ENCODE peak calls at places on chromosomes 16 and 17, in nine cellular contexts. One of them, this sample, is unnamed.
A peak's percentile ranks its signal among the peaks of the same experiment; 100 is the strongest.

GRCh38 chr17:28339431-28339830 is 3.9 kb downstream of the TNFAIP1 start:
- DNase-seq in mesendoderm: no peak
- DNase-seq in transverse colon: no peak
- DNase-seq in tibial nerve: no peak
- DNase-seq in CD4-positive, CD25-positive, alpha-beta regulatory T cell: no peak
- DNase-seq in heart left ventricle: no peak
- DNase-seq in pancreas: no peak
- DNase-seq in left ventricle myocardium inferior: no peak
- DNase-seq in K562: no peak
- DNase-seq in this sample: no peak

GRCh38 chr17:27545562-27546229 is 85.3 kb upstream of the LGALS9 start:
- DNase-seq in mesendoderm: no peak
- DNase-seq in transverse colon: no peak
- DNase-seq in tibial nerve: no peak
- DNase-seq in CD4-positive, CD25-positive, alpha-beta regulatory T cell: no peak
- DNase-seq in heart left ventricle: no peak
- DNase-seq in pancreas: peak; percentile 63
- DNase-seq in left ventricle myocardium inferior: no peak
- DNase-seq in K562: peak; percentile 52
- DNase-seq in this sample: no peak

GRCh38 chr17:42578282-42578869 is 847 bp upstream of the PSMC3IP start:
- DNase-seq in mesendoderm: peak; percentile 95
- DNase-seq in transverse colon: peak; percentile 88
- DNase-seq in tibial nerve: peak; percentile 69
- DNase-seq in CD4-positive, CD25-positive, alpha-beta regulatory T cell: peak; percentile 62
- DNase-seq in heart left ventricle: peak; percentile 68
- DNase-seq in pancreas: peak; percentile 80
- DNase-seq in left ventricle myocardium inferior: peak; percentile 69
- DNase-seq in K562: peak; percentile 92
- DNase-seq in this sample: peak; percentile 82

GRCh38 chr17:17114592-17115225 is 72.5 kb downstream of the MPRIP start:
- DNase-seq in mesendoderm: no peak
- DNase-seq in transverse colon: no peak
- DNase-seq in tibial nerve: no peak
- DNase-seq in CD4-positive, CD25-positive, alpha-beta regulatory T cell: no peak
- DNase-seq in heart left ventricle: no peak
- DNase-seq in pancreas: no peak
- DNase-seq in left ventricle myocardium inferior: peak; percentile 16
- DNase-seq in K562: no peak
- DNase-seq in this sample: no peak

GRCh38 chr17:38587956-38588771 is 17.6 kb downstream of the SRCIN1 start:
- DNase-seq in mesendoderm: no peak
- DNase-seq in transverse colon: no peak
- DNase-seq in tibial nerve: no peak
- DNase-seq in CD4-positive, CD25-positive, alpha-beta regulatory T cell: no peak
- DNase-seq in heart left ventricle: no peak
- DNase-seq in pancreas: no peak
- DNase-seq in left ventricle myocardium inferior: no peak
- DNase-seq in K562: no peak
- DNase-seq in this sample: no peak

GRCh38 chr17:80940171-80941123 is 51.2 kb upstream of the CHMP6 start:
- DNase-seq in mesendoderm: no peak
- DNase-seq in transverse colon: no peak
- DNase-seq in tibial nerve: no peak
- DNase-seq in CD4-positive, CD25-positive, alpha-beta regulatory T cell: no peak
- DNase-seq in heart left ventricle: peak; percentile 19
- DNase-seq in pancreas: peak; percentile 45
- DNase-seq in left ventricle myocardium inferior: no peak
- DNase-seq in K562: no peak
- DNase-seq in this sample: no peak

GRCh38 chr17:48615212-48615962 is at the start of gene HOXB8:
- DNase-seq in mesendoderm: no peak
- DNase-seq in transverse colon: no peak
- DNase-seq in tibial nerve: no peak
- DNase-seq in CD4-positive, CD25-positive, alpha-beta regulatory T cell: no peak
- DNase-seq in heart left ventricle: no peak
- DNase-seq in pancreas: no peak
- DNase-seq in left ventricle myocardium inferior: no peak
- DNase-seq in K562: no peak
- DNase-seq in this sample: no peak

GRCh38 chr17:47850692-47851573 is at the start of gene SP6:
- DNase-seq in mesendoderm: peak; percentile 96
- DNase-seq in transverse colon: peak; percentile 91
- DNase-seq in tibial nerve: no peak
- DNase-seq in CD4-positive, CD25-positive, alpha-beta regulatory T cell: peak; percentile 36
- DNase-seq in heart left ventricle: peak; percentile 65
- DNase-seq in pancreas: peak; percentile 92
- DNase-seq in left ventricle myocardium inferior: peak; percentile 35
- DNase-seq in K562: peak; percentile 93
- DNase-seq in this sample: peak; percentile 62

GRCh38 chr17:36094232-36094631 is 4.3 kb upstream of the CCL3 start:
- DNase-seq in mesendoderm: no peak
- DNase-seq in transverse colon: no peak
- DNase-seq in tibial nerve: no peak
- DNase-seq in CD4-positive, CD25-positive, alpha-beta regulatory T cell: no peak
- DNase-seq in heart left ventricle: no peak
- DNase-seq in pancreas: no peak
- DNase-seq in left ventricle myocardium inferior: no peak
- DNase-seq in K562: no peak
- DNase-seq in this sample: no peak

GRCh38 chr17:36092228-36092627 is 2.3 kb upstream of the CCL3 start:
- DNase-seq in mesendoderm: no peak
- DNase-seq in transverse colon: no peak
- DNase-seq in tibial nerve: no peak
- DNase-seq in CD4-positive, CD25-positive, alpha-beta regulatory T cell: no peak
- DNase-seq in heart left ventricle: no peak
- DNase-seq in pancreas: no peak
- DNase-seq in left ventricle myocardium inferior: no peak
- DNase-seq in K562: no peak
- DNase-seq in this sample: no peak

GRCh38 chr17:36088559-36089376 is 1.2 kb downstream of the CCL3 start:
- DNase-seq in mesendoderm: peak; percentile 39
- DNase-seq in transverse colon: no peak
- DNase-seq in tibial nerve: no peak
- DNase-seq in CD4-positive, CD25-positive, alpha-beta regulatory T cell: no peak
- DNase-seq in heart left ventricle: no peak
- DNase-seq in pancreas: no peak
- DNase-seq in left ventricle myocardium inferior: no peak
- DNase-seq in K562: no peak
- DNase-seq in this sample: no peak

GRCh38 chr17:36085710-36086268 is 4.2 kb downstream of the CCL3 start:
- DNase-seq in mesendoderm: no peak
- DNase-seq in transverse colon: no peak
- DNase-seq in tibial nerve: no peak
- DNase-seq in CD4-positive, CD25-positive, alpha-beta regulatory T cell: no peak
- DNase-seq in heart left ventricle: no peak
- DNase-seq in pancreas: no peak
- DNase-seq in left ventricle myocardium inferior: no peak
- DNase-seq in K562: no peak
- DNase-seq in this sample: no peak

GRCh38 chr17:36089888-36090836 is at the start of gene CCL3:
- DNase-seq in mesendoderm: no peak
- DNase-seq in transverse colon: peak; percentile 26
- DNase-seq in tibial nerve: no peak
- DNase-seq in CD4-positive, CD25-positive, alpha-beta regulatory T cell: no peak
- DNase-seq in heart left ventricle: peak; percentile 38
- DNase-seq in pancreas: no peak
- DNase-seq in left ventricle myocardium inferior: no peak
- DNase-seq in K562: no peak
- DNase-seq in this sample: no peak
- H3K4me1 ChIP-seq in mesendoderm: no peaks in the 10 kb centered on the region
- H3K4me1 ChIP-seq in transverse colon: no peaks in the 10 kb centered on the region
- H3K4me1 ChIP-seq in tibial nerve: no peaks in the 10 kb centered on the region
- H3K4me1 ChIP-seq in CD4-positive, CD25-positive, alpha-beta regulatory T cell: no peaks in the 10 kb centered on the region
- H3K4me1 ChIP-seq in heart left ventricle: no peaks in the 10 kb centered on the region
- H3K4me1 ChIP-seq in pancreas: no peaks in the 10 kb centered on the region
- H3K4me1 ChIP-seq in left ventricle myocardium inferior: no peaks in the 10 kb centered on the region
- H3K4me1 ChIP-seq in K562: no peaks in the 10 kb centered on the region
- H3K4me1 ChIP-seq in this sample: no peaks in the 10 kb centered on the region

GRCh38 chr16:59205403-59205802 is 471.3 kb upstream of the GOT2 start:
- DNase-seq in mesendoderm: no peak
- DNase-seq in transverse colon: no peak
- DNase-seq in tibial nerve: no peak
- DNase-seq in CD4-positive, CD25-positive, alpha-beta regulatory T cell: no peak
- DNase-seq in heart left ventricle: no peak
- DNase-seq in pancreas: no peak
- DNase-seq in left ventricle myocardium inferior: no peak
- DNase-seq in K562: no peak
- DNase-seq in this sample: no peak

GRCh38 chr16:59212492-59213024 is 478.4 kb upstream of the GOT2 start:
- DNase-seq in mesendoderm: no peak
- DNase-seq in transverse colon: no peak
- DNase-seq in tibial nerve: no peak
- DNase-seq in CD4-positive, CD25-positive, alpha-beta regulatory T cell: no peak
- DNase-seq in heart left ventricle: no peak
- DNase-seq in pancreas: no peak
- DNase-seq in left ventricle myocardium inferior: no peak
- DNase-seq in K562: no peak
- DNase-seq in this sample: no peak

GRCh38 chr16:59214455-59214854 is 480.3 kb upstream of the GOT2 start:
- DNase-seq in mesendoderm: no peak
- DNase-seq in transverse colon: no peak
- DNase-seq in tibial nerve: no peak
- DNase-seq in CD4-positive, CD25-positive, alpha-beta regulatory T cell: no peak
- DNase-seq in heart left ventricle: no peak
- DNase-seq in pancreas: no peak
- DNase-seq in left ventricle myocardium inferior: no peak
- DNase-seq in K562: no peak
- DNase-seq in this sample: no peak

GRCh38 chr16:59213952-59214351 is 479.8 kb upstream of the GOT2 start:
- DNase-seq in mesendoderm: no peak
- DNase-seq in transverse colon: no peak
- DNase-seq in tibial nerve: no peak
- DNase-seq in CD4-positive, CD25-positive, alpha-beta regulatory T cell: no peak
- DNase-seq in heart left ventricle: no peak
- DNase-seq in pancreas: no peak
- DNase-seq in left ventricle myocardium inferior: no peak
- DNase-seq in K562: no peak
- DNase-seq in this sample: no peak

GRCh38 chr16:59210955-59211541 is 476.9 kb upstream of the GOT2 start:
- DNase-seq in mesendoderm: peak; percentile 92
- DNase-seq in transverse colon: no peak
- DNase-seq in tibial nerve: peak; percentile 14
- DNase-seq in CD4-positive, CD25-positive, alpha-beta regulatory T cell: no peak
- DNase-seq in heart left ventricle: no peak
- DNase-seq in pancreas: no peak
- DNase-seq in left ventricle myocardium inferior: no peak
- DNase-seq in K562: no peak
- DNase-seq in this sample: peak; percentile 77
- H3K27ac ChIP-seq in mesendoderm: no peak overlapping the region
- H3K27ac ChIP-seq in transverse colon: no peak overlapping the region
- H3K27ac ChIP-seq in tibial nerve: peak overlapping the region; percentile 26
- H3K27ac ChIP-seq in CD4-positive, CD25-positive, alpha-beta regulatory T cell: no peak overlapping the region
- H3K27ac ChIP-seq in heart left ventricle: peak overlapping the region; percentile 27
- H3K27ac ChIP-seq in pancreas: no peak overlapping the region
- H3K27ac ChIP-seq in left ventricle myocardium inferior: peak overlapping the region; percentile 30
- H3K27ac ChIP-seq in K562: no peak overlapping the region
- H3K27ac ChIP-seq in this sample: peak overlapping the region; percentile 78

GRCh38 chr17:35889818-35890773 is 9.9 kb upstream of the CCL5 start:
- DNase-seq in mesendoderm: no peak
- DNase-seq in transverse colon: no peak
- DNase-seq in tibial nerve: no peak
- DNase-seq in CD4-positive, CD25-positive, alpha-beta regulatory T cell: no peak
- DNase-seq in heart left ventricle: no peak
- DNase-seq in pancreas: no peak
- DNase-seq in left ventricle myocardium inferior: no peak
- DNase-seq in K562: no peak
- DNase-seq in this sample: peak; percentile 91

GRCh38 chr17:35889241-35889640 is 9.1 kb upstream of the CCL5 start:
- DNase-seq in mesendoderm: no peak
- DNase-seq in transverse colon: no peak
- DNase-seq in tibial nerve: no peak
- DNase-seq in CD4-positive, CD25-positive, alpha-beta regulatory T cell: no peak
- DNase-seq in heart left ventricle: no peak
- DNase-seq in pancreas: no peak
- DNase-seq in left ventricle myocardium inferior: no peak
- DNase-seq in K562: no peak
- DNase-seq in this sample: no peak

GRCh38 chr17:35890774-35891155 is 10.6 kb upstream of the CCL5 start:
- DNase-seq in mesendoderm: peak; percentile 27
- DNase-seq in transverse colon: peak; percentile 54
- DNase-seq in tibial nerve: no peak
- DNase-seq in CD4-positive, CD25-positive, alpha-beta regulatory T cell: peak; percentile 4
- DNase-seq in heart left ventricle: no peak
- DNase-seq in pancreas: no peak
- DNase-seq in left ventricle myocardium inferior: no peak
- DNase-seq in K562: no peak
- DNase-seq in this sample: no peak

GRCh38 chr17:35892091-35892637 is 12.0 kb upstream of the CCL5 start:
- DNase-seq in mesendoderm: no peak
- DNase-seq in transverse colon: no peak
- DNase-seq in tibial nerve: no peak
- DNase-seq in CD4-positive, CD25-positive, alpha-beta regulatory T cell: no peak
- DNase-seq in heart left ventricle: no peak
- DNase-seq in pancreas: no peak
- DNase-seq in left ventricle myocardium inferior: no peak
- DNase-seq in K562: no peak
- DNase-seq in this sample: peak; percentile 81

GRCh38 chr17:35891273-35891672 is 11.1 kb upstream of the CCL5 start:
- DNase-seq in mesendoderm: no peak
- DNase-seq in transverse colon: no peak
- DNase-seq in tibial nerve: no peak
- DNase-seq in CD4-positive, CD25-positive, alpha-beta regulatory T cell: no peak
- DNase-seq in heart left ventricle: no peak
- DNase-seq in pancreas: no peak
- DNase-seq in left ventricle myocardium inferior: no peak
- DNase-seq in K562: no peak
- DNase-seq in this sample: no peak
- H3K4me1 ChIP-seq in mesendoderm: peaks cover 3% of the 10 kb centered on the region
- H3K4me1 ChIP-seq in transverse colon: no peaks in the 10 kb centered on the region
- H3K4me1 ChIP-seq in tibial nerve: no peaks in the 10 kb centered on the region
- H3K4me1 ChIP-seq in CD4-positive, CD25-positive, alpha-beta regulatory T cell: no peaks in the 10 kb centered on the region
- H3K4me1 ChIP-seq in heart left ventricle: peaks cover 4% of the 10 kb centered on the region
- H3K4me1 ChIP-seq in pancreas: no peaks in the 10 kb centered on the region
- H3K4me1 ChIP-seq in left ventricle myocardium inferior: no peaks in the 10 kb centered on the region
- H3K4me1 ChIP-seq in K562: peaks cover 14% of the 10 kb centered on the region
- H3K4me1 ChIP-seq in this sample: peaks cover 7% of the 10 kb centered on the region

GRCh38 chr16:27365142-27366089 is 36.6 kb upstream of the IL21R start:
- DNase-seq in mesendoderm: peak; percentile 75
- DNase-seq in transverse colon: no peak
- DNase-seq in tibial nerve: no peak
- DNase-seq in CD4-positive, CD25-positive, alpha-beta regulatory T cell: no peak
- DNase-seq in heart left ventricle: no peak
- DNase-seq in pancreas: no peak
- DNase-seq in left ventricle myocardium inferior: no peak
- DNase-seq in K562: no peak
- DNase-seq in this sample: no peak

GRCh38 chr16:27369806-27370205 is 32.2 kb upstream of the IL21R start:
- DNase-seq in mesendoderm: no peak
- DNase-seq in transverse colon: no peak
- DNase-seq in tibial nerve: no peak
- DNase-seq in CD4-positive, CD25-positive, alpha-beta regulatory T cell: no peak
- DNase-seq in heart left ventricle: no peak
- DNase-seq in pancreas: no peak
- DNase-seq in left ventricle myocardium inferior: no peak
- DNase-seq in K562: no peak
- DNase-seq in this sample: no peak

GRCh38 chr16:27368358-27368722 is 33.6 kb upstream of the IL21R start:
- DNase-seq in mesendoderm: no peak
- DNase-seq in transverse colon: no peak
- DNase-seq in tibial nerve: no peak
- DNase-seq in CD4-positive, CD25-positive, alpha-beta regulatory T cell: no peak
- DNase-seq in heart left ventricle: no peak
- DNase-seq in pancreas: no peak
- DNase-seq in left ventricle myocardium inferior: no peak
- DNase-seq in K562: no peak
- DNase-seq in this sample: no peak

GRCh38 chr16:27366687-27367462 is 35.1 kb upstream of the IL21R start:
- DNase-seq in mesendoderm: no peak
- DNase-seq in transverse colon: no peak
- DNase-seq in tibial nerve: no peak
- DNase-seq in CD4-positive, CD25-positive, alpha-beta regulatory T cell: no peak
- DNase-seq in heart left ventricle: no peak
- DNase-seq in pancreas: no peak
- DNase-seq in left ventricle myocardium inferior: no peak
- DNase-seq in K562: no peak
- DNase-seq in this sample: peak; percentile 30

GRCh38 chr16:27367463-27368357 is 34.3 kb upstream of the IL21R start:
- DNase-seq in mesendoderm: peak; percentile 78
- DNase-seq in transverse colon: peak; percentile 88
- DNase-seq in tibial nerve: peak; percentile 53
- DNase-seq in CD4-positive, CD25-positive, alpha-beta regulatory T cell: peak; percentile 90
- DNase-seq in heart left ventricle: peak; percentile 84
- DNase-seq in pancreas: peak; percentile 83
- DNase-seq in left ventricle myocardium inferior: peak; percentile 83
- DNase-seq in K562: peak; percentile 83
- DNase-seq in this sample: peak; percentile 72
- H3K27ac ChIP-seq in mesendoderm: no peak overlapping the region
- H3K27ac ChIP-seq in transverse colon: peak overlapping the region; percentile 59
- H3K27ac ChIP-seq in tibial nerve: peak overlapping the region; percentile 60
- H3K27ac ChIP-seq in CD4-positive, CD25-positive, alpha-beta regulatory T cell: peak overlapping the region; percentile 97
- H3K27ac ChIP-seq in heart left ventricle: peak overlapping the region; percentile 53
- H3K27ac ChIP-seq in pancreas: peak overlapping the region; percentile 53
- H3K27ac ChIP-seq in left ventricle myocardium inferior: peak overlapping the region; percentile 70
- H3K27ac ChIP-seq in K562: no peak overlapping the region
- H3K27ac ChIP-seq in this sample: no peak overlapping the region

This sample was measured in cardiac muscle cell.